ENCODE peak calls at places on chromosomes 1 and 21, in four cellular contexts. One of them, this sample, is unnamed.

GRCh38 chr21:42782723-42783247 is 96.6 kb downstream of the WDR4 start:
- DNase-seq in A549: no peak
- DNase-seq in K562: no peak
- DNase-seq in GM12878: no peak
- DNase-seq in this sample: no peak

GRCh38 chr1:29197993-29198392 is 16.3 kb upstream of the SRSF4 start:
- DNase-seq in A549: no peak
- DNase-seq in K562: no peak
- DNase-seq in GM12878: no peak
- DNase-seq in this sample: no peak

GRCh38 chr21:34889537-34890257 is 159.4 kb downstream of the RUNX1 start:
- DNase-seq in A549: peak
- DNase-seq in K562: peak
- DNase-seq in GM12878: no peak
- DNase-seq in this sample: peak

GRCh38 chr1:27816921-27817630 is 13.5 kb upstream of the PPP1R8 start:
- DNase-seq in A549: peak
- DNase-seq in K562: no peak
- DNase-seq in GM12878: no peak
- DNase-seq in this sample: peak

GRCh38 chr1:27356628-27357280 is 10.0 kb downstream of the MAP3K6 start:
- DNase-seq in A549: no peak
- DNase-seq in K562: no peak
- DNase-seq in GM12878: no peak
- DNase-seq in this sample: no peak

GRCh38 chr21:43667191-43667904 is 8.0 kb downstream of the RRP1B start:
- DNase-seq in A549: no peak
- DNase-seq in K562: no peak
- DNase-seq in GM12878: no peak
- DNase-seq in this sample: no peak

GRCh38 chr21:17988038-17988437 is 168.9 kb upstream of the C21orf91 start:
- DNase-seq in A549: no peak
- DNase-seq in K562: no peak
- DNase-seq in GM12878: no peak
- DNase-seq in this sample: no peak

GRCh38 chr1:92217721-92218120 is at the start of gene C1orf146:
- DNase-seq in A549: no peak
- DNase-seq in K562: no peak
- DNase-seq in GM12878: no peak
- DNase-seq in this sample: no peak

GRCh38 chr21:45364464-45365185 is 40.3 kb upstream of the COL18A1 start:
- DNase-seq in A549: peak
- DNase-seq in K562: no peak
- DNase-seq in GM12878: no peak
- DNase-seq in this sample: no peak

GRCh38 chr1:1259948-1260614 is 13.6 kb upstream of the C1QTNF12 start:
- DNase-seq in A549: no peak
- DNase-seq in K562: no peak
- DNase-seq in GM12878: no peak
- DNase-seq in this sample: no peak

GRCh38 chr1:232635778-232636356 is 5.9 kb upstream of the SIPA1L2 start:
- DNase-seq in A549: peak
- DNase-seq in K562: peak
- DNase-seq in GM12878: no peak
- DNase-seq in this sample: peak

GRCh38 chr1:2046225-2046917 is 3.8 kb upstream of the PRKCZ start:
- DNase-seq in A549: peak
- DNase-seq in K562: peak
- DNase-seq in GM12878: no peak
- DNase-seq in this sample: peak

GRCh38 chr1:206826409-206826808 is 39.0 kb upstream of the IL20 start:
- DNase-seq in A549: no peak
- DNase-seq in K562: no peak
- DNase-seq in GM12878: no peak
- DNase-seq in this sample: no peak

GRCh38 chr1:227893696-227894305 is 53.9 kb downstream of the WNT9A start:
- DNase-seq in A549: no peak
- DNase-seq in K562: no peak
- DNase-seq in GM12878: no peak
- DNase-seq in this sample: no peak

GRCh38 chr1:233367057-233367759 is 39.7 kb downstream of the MAP3K21 start:
- DNase-seq in A549: peak
- DNase-seq in K562: no peak
- DNase-seq in GM12878: no peak
- DNase-seq in this sample: peak

GRCh38 chr1:228062812-228063211 is 19.7 kb upstream of the ARF1 start:
- DNase-seq in A549: peak
- DNase-seq in K562: no peak
- DNase-seq in GM12878: no peak
- DNase-seq in this sample: no peak

GRCh38 chr21:36461918-36462486 is 17.9 kb downstream of the CLDN14 start:
- DNase-seq in A549: no peak
- DNase-seq in K562: no peak
- DNase-seq in GM12878: no peak
- DNase-seq in this sample: no peak
- TF ChIP-seq USF2 in A549: no peak
- TF ChIP-seq USF2 in K562: no peak
- TF ChIP-seq USF2 in GM12878: no peak
- TF ChIP-seq USF2 in this sample: no peak

GRCh38 chr1:38129971-38130370 is 83.4 kb upstream of the POU3F1 start:
- DNase-seq in A549: no peak
- DNase-seq in K562: no peak
- DNase-seq in GM12878: no peak
- DNase-seq in this sample: no peak
- TF ChIP-seq POLR2AphosphoS2 in A549: no peak
- TF ChIP-seq POLR2AphosphoS2 in K562: no peak
- TF ChIP-seq POLR2AphosphoS2 in GM12878: no peak
- TF ChIP-seq POLR2AphosphoS2 in this sample: no peak

DNA sequence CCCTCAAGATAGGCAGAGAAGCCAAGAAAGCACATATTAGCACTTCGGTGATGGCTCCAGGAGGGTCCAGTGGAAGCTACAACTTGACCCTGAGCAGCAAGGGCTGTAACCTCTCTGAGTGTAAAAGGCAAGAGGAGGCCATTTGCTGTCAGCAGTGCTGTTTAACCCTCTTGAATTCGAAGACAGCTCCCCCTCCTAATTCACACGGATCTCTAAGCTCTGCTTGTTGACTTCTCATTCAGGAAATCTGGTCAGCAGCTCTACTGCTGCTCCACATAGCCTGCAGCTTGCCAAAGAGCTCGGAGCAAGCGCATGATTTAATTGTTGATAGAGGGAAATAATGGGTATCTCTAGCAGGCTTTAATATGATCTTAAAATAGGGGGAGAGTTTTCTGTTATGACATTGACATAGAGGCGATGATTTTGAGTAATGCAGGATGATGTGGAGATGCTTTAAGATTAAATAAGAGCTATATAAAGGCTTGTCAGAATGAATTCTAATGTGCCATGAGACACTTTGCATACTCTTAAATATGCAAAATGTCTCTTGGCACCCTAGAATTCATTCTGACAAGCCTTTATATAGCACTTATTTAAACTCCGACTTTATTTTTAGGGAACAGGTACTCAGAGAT is 79.4 kb upstream of the USH2A start:
- DNase-seq in A549: no peak
- DNase-seq in K562: no peak
- DNase-seq in GM12878: no peak
- DNase-seq in this sample: no peak
- TF ChIP-seq USF2 in A549: no peak
- TF ChIP-seq USF2 in K562: no peak
- TF ChIP-seq USF2 in GM12878: no peak
- TF ChIP-seq USF2 in this sample: no peak

GRCh38 chr1:74683656-74684055 is 10.1 kb upstream of the ERICH3 start:
- DNase-seq in A549: no peak
- DNase-seq in K562: no peak
- DNase-seq in GM12878: no peak
- DNase-seq in this sample: no peak

GRCh38 chr1:74684301-74684700 is 10.7 kb upstream of the ERICH3 start:
- DNase-seq in A549: no peak
- DNase-seq in K562: no peak
- DNase-seq in GM12878: no peak
- DNase-seq in this sample: no peak

GRCh38 chr1:74690909-74691308 is 17.3 kb upstream of the ERICH3 start:
- DNase-seq in A549: no peak
- DNase-seq in K562: no peak
- DNase-seq in GM12878: no peak
- DNase-seq in this sample: no peak

GRCh38 chr1:74689800-74690696 is 16.5 kb upstream of the ERICH3 start:
- DNase-seq in A549: peak
- DNase-seq in K562: peak
- DNase-seq in GM12878: no peak
- DNase-seq in this sample: peak

DNA sequence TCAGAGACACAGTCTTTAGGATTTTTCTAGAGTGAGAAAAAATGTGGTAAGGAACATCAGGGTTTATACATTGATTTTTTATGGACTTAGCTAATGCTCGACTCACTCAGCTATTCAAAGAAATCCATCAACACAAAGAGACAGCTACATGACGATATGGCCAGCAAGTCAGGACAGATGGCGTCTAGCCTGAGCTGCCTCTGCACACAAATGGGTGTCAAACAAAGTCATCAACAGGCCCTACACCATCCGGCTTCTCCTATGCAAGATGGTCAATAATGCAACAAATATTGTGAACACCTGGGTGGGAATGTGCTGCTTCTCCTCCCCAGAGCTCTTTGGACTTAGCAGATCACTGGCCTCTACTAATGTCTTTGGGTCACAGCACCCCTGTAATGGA is 13.3 kb upstream of the ERICH3 start:
- DNase-seq in A549: no peak
- DNase-seq in K562: no peak
- DNase-seq in GM12878: no peak
- DNase-seq in this sample: no peak
- TF ChIP-seq POLR2AphosphoS2 in A549: no peak
- TF ChIP-seq POLR2AphosphoS2 in K562: no peak
- TF ChIP-seq POLR2AphosphoS2 in GM12878: no peak
- TF ChIP-seq POLR2AphosphoS2 in this sample: no peak

GRCh38 chr1:226655251-226656163 is 83.6 kb downstream of the ITPKB start:
- DNase-seq in A549: no peak
- DNase-seq in K562: no peak
- DNase-seq in GM12878: no peak
- DNase-seq in this sample: no peak
- TF ChIP-seq USF2 in A549: no peak
- TF ChIP-seq USF2 in K562: no peak
- TF ChIP-seq USF2 in GM12878: no peak
- TF ChIP-seq USF2 in this sample: no peak

GRCh38 chr1:17561252-17561558 is 21.7 kb downstream of the ARHGEF10L start:
- DNase-seq in A549: no peak
- DNase-seq in K562: no peak
- DNase-seq in GM12878: no peak
- DNase-seq in this sample: no peak

GRCh38 chr1:17558541-17558940 is 19.0 kb downstream of the ARHGEF10L start:
- DNase-seq in A549: no peak
- DNase-seq in K562: no peak
- DNase-seq in GM12878: no peak
- DNase-seq in this sample: no peak

GRCh38 chr1:17557986-17558385 is 18.5 kb downstream of the ARHGEF10L start:
- DNase-seq in A549: no peak
- DNase-seq in K562: no peak
- DNase-seq in GM12878: no peak
- DNase-seq in this sample: no peak

GRCh38 chr1:17559618-17560419 is 20.3 kb downstream of the ARHGEF10L start:
- DNase-seq in A549: no peak
- DNase-seq in K562: no peak
- DNase-seq in GM12878: no peak
- DNase-seq in this sample: no peak

GRCh38 chr1:17558954-17559617 is 19.6 kb downstream of the ARHGEF10L start:
- DNase-seq in A549: no peak
- DNase-seq in K562: no peak
- DNase-seq in GM12878: no peak
- DNase-seq in this sample: no peak
- TF ChIP-seq POLR2AphosphoS2 in A549: no peak
- TF ChIP-seq POLR2AphosphoS2 in K562: no peak
- TF ChIP-seq POLR2AphosphoS2 in GM12878: no peak
- TF ChIP-seq POLR2AphosphoS2 in this sample: no peak